ENCODE peak calls at places on chromosomes 2 and 18, in four cellular contexts. One of them, this sample, is unnamed.

GRCh38 chr2:171432969-171433762 is 624 bp downstream of the METTL8 start:
- DNase-seq in T follicular helper cell: peak
- DNase-seq in nucleus accumbens: no peak
- DNase-seq in EL: peak
- DNase-seq in this sample: peak

GRCh38 chr2:23624378-23624777 is 239.4 kb downstream of the KLHL29 start:
- DNase-seq in T follicular helper cell: no peak
- DNase-seq in nucleus accumbens: no peak
- DNase-seq in EL: no peak
- DNase-seq in this sample: peak

GRCh38 chr2:159030674-159031380 is 62.4 kb downstream of the TANC1 start:
- DNase-seq in T follicular helper cell: no peak
- DNase-seq in nucleus accumbens: no peak
- DNase-seq in EL: peak
- DNase-seq in this sample: no peak

GRCh38 chr2:140863713-140864112 is 1267.1 kb downstream of the LRP1B start:
- DNase-seq in T follicular helper cell: no peak
- DNase-seq in nucleus accumbens: no peak
- DNase-seq in EL: peak
- DNase-seq in this sample: peak

GRCh38 chr2:75089471-75089870 is 109.8 kb downstream of the TACR1 start:
- DNase-seq in T follicular helper cell: no peak
- DNase-seq in nucleus accumbens: no peak
- DNase-seq in EL: no peak
- DNase-seq in this sample: no peak

GRCh38 chr2:9780368-9781130 is 62.7 kb upstream of the TAF1B start:
- DNase-seq in T follicular helper cell: no peak
- DNase-seq in nucleus accumbens: no peak
- DNase-seq in EL: no peak
- DNase-seq in this sample: no peak

GRCh38 chr2:52475600-52475999 is 1292.0 kb upstream of the CHAC2 start:
- DNase-seq in T follicular helper cell: no peak
- DNase-seq in nucleus accumbens: no peak
- DNase-seq in EL: no peak
- DNase-seq in this sample: no peak

GRCh38 chr18:23584019-23584970 is 2.0 kb downstream of the NPC1 start:
- DNase-seq in T follicular helper cell: no peak
- DNase-seq in nucleus accumbens: no peak
- DNase-seq in EL: no peak
- DNase-seq in this sample: peak

GRCh38 chr18:10140928-10141327 is 227.1 kb downstream of the VAPA start:
- DNase-seq in T follicular helper cell: no peak
- DNase-seq in nucleus accumbens: no peak
- DNase-seq in EL: peak
- DNase-seq in this sample: no peak